ENCODE peak calls at places on chromosomes 13 and 19, in eight cellular contexts. E, Z, C, T, R, A, P and F are unnamed samples.
A peak's percentile ranks its signal among the peaks of the same experiment; 100 is the strongest.

GRCh38 chr19:49017666-49018351 is 918 bp upstream of the LHB start:
- DNase-seq in P (peak; percentile 49), A (peak; percentile 15), C (peak; percentile 69), Z (no peak), E (peak; percentile 55), R (peak; percentile 88), T (peak; percentile 50), F (peak; percentile 42)

GRCh38 chr13:66660013-66660804 is 569.9 kb downstream of the PCDH9 start:
- DNase-seq in P (no peak), Z (no peak), A (no peak), T (peak; percentile 19), C (no peak), R (peak; percentile 4), E (peak; percentile 17), F (peak; percentile 74)

GRCh38 chr19:37362733-37363132 is 8.2 kb upstream of the ZNF527 start:
- DNase-seq in R (no peak), P (no peak), T (no peak), Z (no peak), C (no peak), A (no peak), E (no peak), F (no peak)

GRCh38 chr13:77053192-77053591 is 26.2 kb upstream of the FBXL3 start:
- DNase-seq in R (no peak), Z (no peak), T (no peak), C (no peak), E (no peak), A (no peak), P (no peak), F (no peak)

GRCh38 chr13:98761126-98761978 is 8.9 kb upstream of the SLC15A1 start:
- DNase-seq in P (no peak), E (no peak), T (peak; percentile 78), R (peak; percentile 70), A (no peak), C (no peak), Z (no peak), F (peak; percentile 25)

GRCh38 chr19:1304197-1304924 is 18.7 kb downstream of the EFNA2 start:
- DNase-seq in E (no peak), T (no peak), P (no peak), Z (no peak), A (no peak), C (no peak), R (no peak), F (no peak)

GRCh38 chr13:25420161-25420560 is 48.4 kb downstream of the ATP8A2 start:
- DNase-seq in E (no peak), Z (no peak), A (no peak), C (no peak), T (no peak), P (no peak), R (no peak), F (no peak)

GRCh38 chr13:105846923-105847322 is 688.5 kb downstream of the EFNB2 start:
- DNase-seq in Z (no peak), R (no peak), P (no peak), A (no peak), C (no peak), T (no peak), E (no peak), F (no peak)

GRCh38 chr19:39196320-39196719 is 444 bp upstream of the NCCRP1 start:
- DNase-seq in A (no peak), E (no peak), Z (no peak), T (no peak), C (no peak), R (no peak), P (no peak), F (no peak)

GRCh38 chr13:94343243-94343585 is 136.3 kb downstream of the DCT start:
- DNase-seq in P (no peak), A (no peak), E (no peak), R (no peak), C (no peak), Z (no peak), T (no peak), F (peak; percentile 61)

GRCh38 chr13:94345374-94346195 is 133.9 kb downstream of the DCT start:
- DNase-seq in C (peak; percentile 47), P (no peak), R (no peak), Z (no peak), A (no peak), T (peak; percentile 59), E (no peak), F (peak; percentile 28)

GRCh38 chr13:73146705-73147104 is 87.9 kb downstream of the KLF5 start:
- DNase-seq in R (no peak), A (no peak), E (no peak), Z (no peak), T (peak; percentile 46), C (no peak), P (no peak), F (no peak)

GRCh38 chr13:35470671-35471465 is 5.6 kb downstream of the MAB21L1 start:
- DNase-seq in Z (no peak), T (peak; percentile 57), A (peak; percentile 29), P (peak; percentile 47), R (no peak), C (no peak), E (peak; percentile 17), F (peak; percentile 25)

GRCh38 chr19:39173502-39173991 is 23.2 kb upstream of the NCCRP1 start:
- DNase-seq in E (no peak), P (no peak), Z (no peak), T (no peak), A (no peak), R (no peak), C (no peak), F (no peak)